ENCODE peak calls at places on chromosomes 12 and 14, in seven cellular contexts. S, P, R, A, B, O and D are unnamed samples. For H3K9me3, the result is how much of the 10 kb centered on the place peaks cover.

GRCh38 chr12:54595471-54595870 is 7.0 kb upstream of the PPP1R1A start:
- DNase-seq in S (no peak), P (no peak), R (no peak), A (no peak), B (no peak), O (no peak), D (no peak)

GRCh38 chr14:104770851-104771272 is 17.9 kb downstream of the SIVA1 start:
- DNase-seq in S (peak), P (no peak), R (no peak), A (no peak), B (no peak), O (no peak), D (no peak)

GRCh38 chr14:94987409-94987808 is 169.9 kb downstream of the DICER1 start:
- DNase-seq in S (no peak), P (no peak), R (no peak), A (no peak), B (no peak), O (no peak), D (no peak)

GRCh38 chr12:1882850-1883470 is 35.5 kb downstream of the CACNA2D4 start:
- DNase-seq in S (no peak), P (peak), R (no peak), A (no peak), B (no peak), O (no peak), D (no peak)

GRCh38 chr14:71464840-71465239 is 467.4 kb upstream of the RGS6 start:
- DNase-seq in S (no peak), P (no peak), R (no peak), A (no peak), B (no peak), O (no peak), D (no peak)

GRCh38 chr12:81329088-81329487 is 251.2 kb downstream of the ACSS3 start:
- DNase-seq in S (no peak), P (no peak), R (no peak), A (no peak), B (no peak), O (no peak), D (no peak)

GRCh38 chr12:24778486-24779304 is 170.2 kb downstream of the BCAT1 start:
- DNase-seq in S (no peak), P (no peak), R (no peak), A (no peak), B (no peak), O (peak), D (no peak)

GRCh38 chr12:14252697-14253096 is 112.8 kb upstream of the ATF7IP start:
- DNase-seq in S (no peak), P (no peak), R (no peak), A (no peak), B (no peak), O (no peak), D (no peak)

GRCh38 chr14:91250912-91251311 is 6.4 kb upstream of the GPR68 start:
- DNase-seq in S (no peak), P (no peak), R (no peak), A (no peak), B (no peak), O (no peak), D (no peak)

GRCh38 chr12:14885718-14886201 is at the start of gene MGP:
- DNase-seq in S (no peak), P (no peak), R (peak), A (no peak), B (peak), O (no peak), D (no peak)

GRCh38 chr12:108119974-108120862 is 8.9 kb upstream of the WSCD2 start:
- DNase-seq in S (no peak), P (no peak), R (no peak), A (no peak), B (no peak), O (no peak), D (no peak)

GRCh38 chr12:5520037-5520436 is 88.1 kb downstream of the NTF3 start:
- DNase-seq in S (no peak), P (no peak), R (no peak), A (no peak), B (no peak), O (no peak), D (no peak)

GRCh38 chr14:60647081-60647836 is 2.0 kb downstream of the SIX1 start:
- DNase-seq in S (no peak), P (no peak), R (no peak), A (no peak), B (no peak), O (no peak), D (no peak)

GRCh38 chr14:34920339-34920738 is 45.2 kb upstream of the BAZ1A start:
- DNase-seq in S (no peak), P (no peak), R (no peak), A (no peak), B (no peak), O (peak), D (no peak)

GRCh38 chr14:91155626-91156089 is 41.8 kb downstream of the DGLUCY start:
- DNase-seq in S (no peak), P (peak), R (no peak), A (no peak), B (no peak), O (no peak), D (no peak)

GRCh38 chr14:52081964-52082363 is 13.1 kb upstream of the NID2 start:
- DNase-seq in S (no peak), P (no peak), R (no peak), A (no peak), B (no peak), O (no peak), D (no peak)

GRCh38 chr14:100278702-100279101 is 27.5 kb downstream of the SLC25A29 start:
- DNase-seq in S (no peak), P (no peak), R (no peak), A (no peak), B (no peak), O (no peak), D (no peak)

GRCh38 chr12:117363953-117364486 is 2.6 kb upstream of the NOS1 start:
- DNase-seq in S (no peak), P (no peak), R (no peak), A (no peak), B (no peak), O (no peak), D (no peak)

GRCh38 chr14:101603096-101603495 is 41.8 kb downstream of the DIO3 start:
- DNase-seq in S (no peak), P (no peak), R (no peak), A (no peak), B (peak), O (no peak), D (no peak)

GRCh38 chr14:92785601-92786426 is 8.3 kb upstream of the GOLGA5 start:
- DNase-seq in S (peak), P (no peak), R (no peak), A (peak), B (no peak), O (no peak), D (no peak)

GRCh38 chr14:97393244-97393643 is 596.1 kb downstream of the VRK1 start:
- DNase-seq in S (no peak), P (no peak), R (no peak), A (no peak), B (no peak), O (no peak), D (no peak)

GRCh38 chr12:1429980-1430379 is 164.4 kb downstream of the FBXL14 start:
- DNase-seq in S (no peak), P (no peak), R (peak), A (no peak), B (no peak), O (no peak), D (no peak)

GRCh38 chr12:89379100-89379838 is 27.0 kb upstream of the DUSP6 start:
- DNase-seq in S (no peak), P (peak), R (no peak), A (no peak), B (no peak), O (no peak), D (no peak)

GRCh38 chr12:74535536-74535935 is 2.1 kb upstream of the ATXN7L3B start:
- DNase-seq in S (no peak), P (no peak), R (no peak), A (no peak), B (no peak), O (no peak), D (no peak)

GRCh38 chr14:19917243-19917642 is 3.2 kb upstream of the OR4K5 start:
- DNase-seq in S (no peak), P (no peak), R (no peak), A (no peak), B (no peak), O (no peak), D (no peak)

GRCh38 chr14:105865266-105865903 is 339.0 kb downstream of the TMEM121 start:
- DNase-seq in S (no peak), P (no peak), R (no peak), A (no peak), B (no peak), O (no peak), D (no peak)

DNA sequence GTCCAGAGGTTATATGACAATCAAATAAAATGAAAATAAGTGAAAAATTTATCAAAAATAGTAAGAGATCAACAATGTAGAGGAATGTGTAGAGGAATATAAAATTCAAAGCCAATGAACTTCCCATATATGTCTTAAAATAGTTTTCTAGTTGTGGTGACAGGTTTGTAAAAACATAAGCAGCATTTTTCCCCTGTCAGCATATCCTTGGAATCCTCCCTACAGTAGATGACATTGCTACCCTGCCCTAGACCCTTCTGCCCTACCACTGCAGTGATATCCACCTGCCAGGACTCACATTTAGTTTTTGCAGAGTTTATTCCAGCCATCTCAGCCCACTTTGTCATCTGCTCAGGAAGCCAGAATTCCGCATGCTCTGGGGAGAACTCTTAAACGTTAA is 842.0 kb downstream of the RPS29 start:
- DNase-seq in S (no peak), P (no peak), R (no peak), A (no peak), B (no peak), O (no peak), D (no peak)
- H3K9me3 ChIP-seq in S (under half), P (under half), R (under half), A (under half), B (under half), O (under half), D (under half)

GRCh38 chr14:68513137-68513536 is 279.7 kb downstream of the ZFP36L1 start:
- DNase-seq in S (no peak), P (no peak), R (no peak), A (no peak), B (no peak), O (no peak), D (no peak)

GRCh38 chr14:68512088-68512487 is 280.8 kb downstream of the ZFP36L1 start:
- DNase-seq in S (no peak), P (no peak), R (no peak), A (no peak), B (no peak), O (no peak), D (no peak)

GRCh38 chr14:68513838-68514610 is 278.8 kb downstream of the ZFP36L1 start:
- DNase-seq in S (no peak), P (no peak), R (no peak), A (no peak), B (no peak), O (no peak), D (no peak)

GRCh38 chr14:68516235-68516634 is 276.6 kb downstream of the ZFP36L1 start:
- DNase-seq in S (no peak), P (no peak), R (no peak), A (no peak), B (no peak), O (no peak), D (no peak)

GRCh38 chr14:68514611-68515194 is 278.2 kb downstream of the ZFP36L1 start:
- DNase-seq in S (no peak), P (no peak), R (no peak), A (no peak), B (no peak), O (no peak), D (no peak)
- H3K27ac ChIP-seq in S (no peak), P (no peak), R (no peak), A (no peak), B (no peak), O (peak), D (peak)

DNA sequence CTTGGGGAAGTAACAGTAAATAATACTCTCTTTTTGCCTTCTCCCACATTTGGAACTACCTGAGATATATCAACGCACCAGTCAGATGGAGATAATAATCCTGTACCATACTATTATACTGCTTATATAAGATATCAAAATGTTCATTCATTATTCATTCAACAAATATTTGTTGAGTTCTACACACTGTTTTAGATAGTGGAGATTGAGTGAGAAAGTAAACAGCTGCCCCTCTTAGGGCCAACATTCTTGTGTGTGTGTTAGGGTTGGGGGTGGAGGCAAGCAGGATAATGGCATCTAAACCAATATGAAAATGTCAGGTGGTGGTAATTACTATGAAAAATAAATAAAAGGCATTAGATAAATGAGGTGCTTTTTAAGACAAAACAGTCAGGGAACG is 14.0 kb downstream of the MIS18BP1 start:
- DNase-seq in S (no peak), P (no peak), R (no peak), A (no peak), B (no peak), O (no peak), D (no peak)
- H3K9me3 ChIP-seq in S (under half), P (under half), R (under half), A (under half), B (under half), O (under half), D (under half)

GRCh38 chr12:123253606-123254459 is 17.8 kb downstream of the CDK2AP1 start:
- DNase-seq in S (peak), P (no peak), R (no peak), A (no peak), B (no peak), O (no peak), D (no peak)

GRCh38 chr12:123250471-123251383 is 17.5 kb downstream of the MTRFR start:
- DNase-seq in S (no peak), P (peak), R (no peak), A (no peak), B (peak), O (peak), D (peak)

GRCh38 chr12:123245678-123246077 is 12.4 kb downstream of the MTRFR start:
- DNase-seq in S (no peak), P (no peak), R (no peak), A (no peak), B (no peak), O (no peak), D (no peak)

GRCh38 chr12:123254853-123255446 is 16.7 kb downstream of the CDK2AP1 start:
- DNase-seq in S (no peak), P (no peak), R (no peak), A (no peak), B (no peak), O (no peak), D (no peak)

DNA sequence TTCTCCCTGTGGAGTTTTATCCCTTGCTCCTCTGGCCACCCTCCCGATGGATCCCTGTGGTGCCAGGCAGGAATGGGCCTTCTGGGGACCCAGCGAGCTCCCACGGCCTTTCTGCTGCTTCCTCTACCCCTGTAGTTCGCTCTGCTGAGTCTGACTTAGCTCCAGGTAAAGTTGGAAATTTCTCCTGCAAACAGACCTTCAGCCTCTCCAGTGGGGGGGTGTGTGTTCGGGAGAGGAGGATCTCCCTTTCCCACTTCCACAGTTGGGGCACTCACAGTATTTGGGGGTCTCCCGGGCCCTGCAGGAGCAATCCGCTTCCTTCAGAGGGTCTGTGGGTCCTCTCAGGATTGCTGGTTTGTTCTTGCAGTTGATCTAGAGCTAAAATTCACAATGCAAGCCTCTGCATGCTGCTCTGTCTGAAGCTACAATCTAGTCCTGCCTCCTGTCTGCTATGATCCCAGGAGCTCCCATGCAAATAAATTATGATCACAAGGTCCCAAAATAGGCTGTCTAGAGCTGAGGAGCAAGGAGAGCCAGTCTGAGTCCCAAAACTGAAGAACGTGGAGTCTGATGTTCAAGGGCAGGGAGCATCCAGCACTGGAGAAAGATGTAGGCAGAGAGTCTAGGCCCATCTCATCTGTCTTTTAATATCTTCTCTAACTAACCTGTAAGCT is 18.3 kb downstream of the MTRFR start:
- DNase-seq in S (no peak), P (no peak), R (no peak), A (no peak), B (no peak), O (no peak), D (no peak)
- H3K27ac ChIP-seq in S (no peak), P (peak), R (no peak), A (no peak), B (peak), O (peak), D (peak)

GRCh38 chr14:36515105-36515593 is 4.9 kb downstream of the NKX2-1 start:
- DNase-seq in S (no peak), P (no peak), R (no peak), A (no peak), B (no peak), O (no peak), D (no peak)

GRCh38 chr14:36516719-36517241 is 3.3 kb downstream of the NKX2-1 start:
- DNase-seq in S (no peak), P (no peak), R (no peak), A (no peak), B (no peak), O (no peak), D (no peak)

GRCh38 chr14:36514278-36515104 is 5.5 kb downstream of the NKX2-1 start:
- DNase-seq in S (no peak), P (no peak), R (no peak), A (no peak), B (no peak), O (no peak), D (no peak)

GRCh38 chr14:36517242-36518030 is 2.6 kb downstream of the NKX2-1 start:
- DNase-seq in S (no peak), P (no peak), R (no peak), A (no peak), B (no peak), O (no peak), D (no peak)

DNA sequence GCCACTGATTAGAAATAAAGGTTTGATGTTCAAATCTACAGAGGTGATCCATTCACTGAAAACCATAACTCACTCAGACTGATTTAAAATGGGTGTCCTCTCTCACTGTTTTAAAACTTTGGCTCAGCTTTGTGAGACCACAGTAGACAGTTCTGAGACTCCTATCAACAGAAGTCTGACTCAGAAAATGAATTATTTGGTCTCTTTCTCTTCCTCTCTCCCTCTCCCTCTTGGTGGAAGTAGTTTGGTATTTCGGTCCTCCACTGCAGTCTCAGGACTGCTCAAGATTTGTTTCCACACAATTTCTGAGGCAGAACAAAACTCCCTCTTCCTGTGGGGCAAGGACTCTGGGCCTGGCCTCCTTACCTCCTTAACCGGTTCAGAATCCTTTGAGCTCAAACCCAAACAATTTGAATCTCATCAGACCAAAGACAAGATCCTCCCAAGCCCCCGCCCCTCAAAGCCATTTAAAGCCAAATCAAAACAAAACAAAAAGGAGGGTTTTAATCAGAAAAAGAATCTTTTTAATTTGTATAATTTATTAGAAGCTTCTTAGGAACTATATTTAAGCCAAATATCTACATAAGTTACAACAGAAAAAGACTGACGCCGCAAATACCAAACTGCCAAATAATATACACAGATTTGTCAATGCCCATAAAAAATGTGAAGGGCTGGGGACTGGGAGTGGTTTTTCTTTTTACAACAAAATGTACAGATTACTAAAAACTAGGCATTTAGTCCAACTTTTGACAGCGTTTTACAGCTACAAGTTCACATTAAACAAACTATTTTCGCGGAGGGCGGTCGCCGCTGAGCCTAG is 3.9 kb downstream of the NKX2-1 start:
- DNase-seq in S (no peak), P (no peak), R (no peak), A (no peak), B (no peak), O (no peak), D (no peak)
- H3K9me3 ChIP-seq in S (under half), P (under half), R (under half), A (under half), B (under half), O (under half), D (under half)

DNA sequence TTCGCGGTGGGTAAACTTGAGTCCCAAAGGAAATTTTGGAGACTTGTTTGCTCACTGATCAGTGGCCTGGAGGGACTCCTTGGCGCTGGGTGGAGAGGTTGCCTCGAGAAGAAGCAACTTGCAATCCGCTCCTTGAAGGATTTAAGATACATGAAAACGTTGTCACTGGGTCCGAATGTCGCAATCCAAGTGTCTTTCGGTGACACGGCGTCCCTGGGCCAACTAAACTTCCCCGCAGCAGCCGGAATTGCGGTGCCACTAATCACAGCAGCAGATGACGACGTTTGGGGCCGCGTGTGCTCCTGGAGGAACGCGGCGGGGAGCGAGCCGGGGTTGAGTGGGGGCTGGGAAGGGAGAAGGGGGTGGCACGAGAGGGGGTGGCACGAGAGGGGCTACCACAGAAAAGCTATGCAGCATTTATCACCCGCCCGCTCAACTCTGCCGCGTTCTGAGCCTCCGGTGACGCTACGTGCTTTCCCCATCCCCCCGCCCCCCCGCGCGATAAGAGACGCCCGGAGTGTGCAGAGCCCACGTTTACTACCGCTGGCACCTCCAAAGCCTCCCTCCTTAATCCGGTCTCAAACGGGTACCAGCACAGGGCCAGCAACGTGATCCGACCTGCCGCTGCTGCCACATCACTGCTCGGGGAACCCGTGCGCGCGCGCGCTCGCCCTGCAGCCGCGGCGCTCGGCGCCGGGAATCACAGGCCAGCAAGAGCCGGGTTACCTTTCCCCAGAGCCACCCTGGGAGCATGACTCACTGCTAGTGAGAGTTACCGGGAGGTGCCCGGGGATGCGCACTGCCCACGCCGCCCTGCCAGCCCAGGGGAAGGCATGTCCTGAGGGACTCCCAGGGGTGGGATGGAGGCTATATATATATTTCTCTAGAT is 858 bp upstream of the BHLHE41 start:
- DNase-seq in S (peak), P (peak), R (peak), A (peak), B (peak), O (peak), D (peak)
- H3K27ac ChIP-seq in S (peak), P (peak), R (peak), A (peak), B (peak), O (peak), D (peak)